ENCODE peak calls at places on chromosome 15, in ten cellular contexts. F is fibroblast of lung; G is adrenal gland; L is ovary; J is colonic mucosa; Y is aorta; I is cardiac muscle cell; H is CD4-positive, alpha-beta memory T cell; W is testis; M is transverse colon. O is an unnamed sample.

GRCh38 chr15:96037584-96037983 is 292.9 kb upstream of the NR2F2 start:
- DNase-seq in L (no peak), H (no peak), Y (no peak), M (no peak), J (no peak), G (no peak), F (peak; percentile 77), W (no peak), I (no peak), O (no peak)

GRCh38 chr15:66095871-66096710 is 157.5 kb downstream of the MEGF11 start:
- DNase-seq in M (no peak), F (no peak), W (no peak), I (no peak), H (no peak), G (no peak), Y (no peak), L (no peak), J (no peak), O (no peak)

GRCh38 chr15:50854594-50855490 is 53.6 kb upstream of the AP4E1 start:
- DNase-seq in F (no peak), J (no peak), Y (no peak), G (no peak), H (no peak), W (no peak), L (no peak), I (no peak), M (no peak), O (no peak)

GRCh38 chr15:81330351-81331085 is 6.6 kb upstream of the STARD5 start:
- DNase-seq in J (no peak), L (no peak), G (no peak), I (no peak), H (no peak), W (no peak), Y (no peak), F (no peak), M (no peak), O (no peak)

GRCh38 chr15:101368868-101369642 is 74.0 kb upstream of the SNRPA1 start:
- DNase-seq in H (no peak), M (no peak), W (no peak), F (no peak), J (no peak), I (no peak), Y (no peak), G (no peak), L (no peak), O (no peak)

GRCh38 chr15:39215006-39215405 is 365.9 kb upstream of the THBS1 start:
- DNase-seq in F (peak; percentile 42), I (no peak), J (no peak), M (no peak), W (no peak), Y (no peak), H (no peak), G (no peak), L (no peak), O (no peak)

GRCh38 chr15:66184936-66185790 is 68.4 kb downstream of the MEGF11 start:
- DNase-seq in J (no peak), G (no peak), L (no peak), I (no peak), Y (no peak), W (no peak), H (no peak), M (no peak), F (no peak), O (no peak)

GRCh38 chr15:82585072-82585471 is 44.8 kb upstream of the RPS17 start:
- DNase-seq in H (no peak), M (no peak), L (no peak), G (peak; percentile 1), F (peak; percentile 54), J (no peak), W (no peak), I (peak; percentile 17), Y (no peak), O (no peak)

GRCh38 chr15:66832679-66833078 is 130.6 kb downstream of the SMAD6 start:
- DNase-seq in I (no peak), G (no peak), H (no peak), J (no peak), Y (no peak), M (no peak), L (no peak), F (peak; percentile 70), W (no peak), O (no peak)

GRCh38 chr15:62150445-62150844 is 14.6 kb downstream of the C2CD4B start:
- DNase-seq in I (no peak), L (no peak), W (no peak), M (no peak), J (no peak), Y (no peak), H (no peak), G (no peak), F (no peak), O (no peak)

GRCh38 chr15:69413822-69414701 is at the start of gene KIF23:
- DNase-seq in M (peak; percentile 95), I (peak; percentile 95), L (peak; percentile 92), Y (peak; percentile 94), G (peak; percentile 92), F (peak; percentile 88), J (peak; percentile 96), W (peak; percentile 96), H (peak; percentile 90), O (peak; percentile 87)

GRCh38 chr15:77607894-77608261 is 24.8 kb downstream of the LINGO1 start:
- DNase-seq in M (no peak), G (no peak), I (no peak), Y (no peak), F (no peak), H (no peak), J (no peak), W (no peak), L (no peak), O (no peak)
- H3K4me1 ChIP-seq in M (peaks cover 17% of the 10 kb centered on the region), G (no peaks in the 10 kb centered on the region), I (peaks cover 47% of the 10 kb centered on the region), Y (no peaks in the 10 kb centered on the region), F (peaks cover 3% of the 10 kb centered on the region), H (no peaks in the 10 kb centered on the region), J (peaks cover 16% of the 10 kb centered on the region), W (peaks cover 4% of the 10 kb centered on the region), L (no peaks in the 10 kb centered on the region), O (peaks cover 3% of the 10 kb centered on the region)

DNA sequence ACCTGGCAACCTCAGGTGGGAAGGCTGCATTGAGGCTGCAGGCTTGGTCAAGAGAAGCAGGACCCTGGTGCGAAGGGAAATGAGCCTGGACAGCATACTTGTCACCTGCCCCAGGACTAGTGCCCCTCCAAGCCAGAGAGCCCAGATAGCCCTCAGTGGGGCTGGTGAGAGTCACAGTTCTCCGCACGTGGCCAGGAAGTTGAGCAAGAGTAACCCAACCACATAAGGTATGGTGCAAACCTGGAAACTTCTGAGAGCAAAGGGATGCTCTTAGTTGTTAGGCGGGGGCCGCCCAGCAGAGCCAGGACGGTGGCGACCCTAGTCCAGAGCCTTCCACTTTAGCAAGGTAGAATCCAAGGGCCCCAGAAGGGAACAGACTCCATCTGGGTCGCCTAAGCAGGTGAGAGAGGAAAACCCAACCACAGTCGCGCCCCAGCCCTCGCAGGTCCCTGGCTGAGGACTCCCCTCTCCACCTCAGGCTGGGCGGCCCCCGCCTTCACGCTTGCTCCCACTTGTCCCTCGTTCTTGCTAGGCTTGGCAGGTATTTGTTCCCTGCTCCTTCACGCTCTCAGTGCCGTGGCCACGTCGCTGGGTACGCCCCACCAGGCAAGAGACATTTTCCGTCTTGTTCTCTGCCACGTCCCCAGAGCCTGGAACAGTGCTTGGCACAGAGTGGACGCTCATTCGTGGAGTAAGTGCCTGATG is 1.1 kb upstream of the VPS18 start:
- DNase-seq in W (no peak), Y (no peak), M (no peak), F (no peak), I (no peak), H (no peak), L (no peak), J (no peak), G (no peak), O (no peak)
- H3K27ac ChIP-seq in W (no peak overlapping the region), Y (no peak overlapping the region), M (peak overlapping the region; percentile 90), F (no peak overlapping the region), I (no peak overlapping the region), H (no peak overlapping the region), L (peak overlapping the region; percentile 67), J (peak overlapping the region; percentile 82), G (no peak overlapping the region), O (peak overlapping the region; percentile 73)

DNA sequence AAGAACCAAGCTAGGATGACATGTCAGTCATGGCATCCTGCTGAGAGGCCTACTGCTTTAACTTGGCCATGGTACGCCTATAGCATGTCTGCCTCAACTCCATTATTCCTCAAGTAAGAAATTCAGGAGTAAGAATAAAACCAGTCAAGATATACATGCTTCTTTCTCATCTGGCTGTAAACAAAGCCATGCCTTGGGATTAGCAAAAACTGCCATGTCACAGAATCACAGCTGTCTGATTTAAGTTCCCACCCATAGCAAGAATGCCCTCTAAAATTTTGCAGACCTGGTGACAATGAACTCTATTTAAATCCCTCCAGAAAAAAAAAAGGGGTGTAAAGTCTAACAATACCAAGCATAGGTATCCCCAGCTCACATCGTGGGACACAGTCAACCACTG is 55.6 kb upstream of the ACAN start:
- DNase-seq in L (no peak), J (no peak), H (no peak), W (no peak), G (no peak), F (no peak), Y (no peak), I (no peak), M (no peak), O (no peak)
- H3K27me3 ChIP-seq in L (no peaks in the 10 kb centered on the region), J (no peaks in the 10 kb centered on the region), H (no peaks in the 10 kb centered on the region), W (no peaks in the 10 kb centered on the region), G (peaks cover 4% of the 10 kb centered on the region), F (peaks cover 5% of the 10 kb centered on the region), Y (no peaks in the 10 kb centered on the region), I (no peaks in the 10 kb centered on the region), M (peaks cover 4% of the 10 kb centered on the region), O (peaks cover 5% of the 10 kb centered on the region)

GRCh38 chr15:77186518-77187095 is 115.7 kb upstream of the TSPAN3 start:
- DNase-seq in G (peak; percentile 5), F (peak; percentile 72), W (no peak), M (no peak), I (peak; percentile 52), L (no peak), H (no peak), Y (no peak), J (no peak), O (no peak)

GRCh38 chr15:77181305-77182074 is 110.6 kb upstream of the TSPAN3 start:
- DNase-seq in G (no peak), F (no peak), H (no peak), M (no peak), J (no peak), W (no peak), Y (no peak), I (no peak), L (no peak), O (no peak)

GRCh38 chr15:77183066-77183465 is 112.2 kb upstream of the TSPAN3 start:
- DNase-seq in F (no peak), L (no peak), H (no peak), W (no peak), J (no peak), M (no peak), I (no peak), G (no peak), Y (no peak), O (no peak)

GRCh38 chr15:77187751-77188464 is 117.0 kb upstream of the TSPAN3 start:
- DNase-seq in G (peak; percentile 68), J (peak; percentile 32), F (peak; percentile 64), I (no peak), W (peak; percentile 26), H (no peak), Y (peak; percentile 64), M (peak; percentile 18), L (no peak), O (no peak)

DNA sequence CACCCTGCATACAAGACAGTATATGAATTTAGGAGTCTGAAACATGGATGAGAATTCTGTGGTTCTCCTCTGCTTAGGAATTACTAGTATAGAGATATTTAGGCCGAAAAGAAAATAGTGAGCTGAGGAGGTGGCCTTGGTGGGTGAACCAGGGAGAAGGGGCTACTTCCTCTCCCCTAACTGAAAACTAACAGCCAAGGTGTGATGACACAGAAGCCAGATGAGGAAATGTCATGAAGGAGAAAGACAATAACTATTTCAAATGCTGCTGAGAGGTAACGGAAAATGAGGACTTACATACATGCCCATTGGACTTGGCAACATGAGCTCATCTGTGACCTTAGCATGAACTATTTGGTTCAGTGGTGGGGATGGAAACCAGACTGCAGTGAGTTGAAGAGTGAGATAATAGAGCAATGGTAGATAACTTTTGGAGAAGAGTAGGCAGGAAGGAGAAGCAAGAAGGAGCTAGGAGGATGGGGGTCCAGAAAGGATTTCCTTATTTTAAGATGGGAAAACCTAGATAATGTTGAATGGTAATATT is 114.4 kb upstream of the TSPAN3 start:
- DNase-seq in Y (no peak), I (peak; percentile 31), F (no peak), L (no peak), H (no peak), M (no peak), J (no peak), G (no peak), W (no peak), O (no peak)
- H3K4me1 ChIP-seq in Y (no peaks in the 10 kb centered on the region), I (peaks cover 56% of the 10 kb centered on the region), F (no peaks in the 10 kb centered on the region), L (no peaks in the 10 kb centered on the region), H (peaks cover 13% of the 10 kb centered on the region), M (peaks cover 17% of the 10 kb centered on the region), J (no peaks in the 10 kb centered on the region), G (no peaks in the 10 kb centered on the region), W (peaks cover 6% of the 10 kb centered on the region), O (peaks cover 38% of the 10 kb centered on the region)